ENCODE peak calls at places on chromosomes 1 and 21, in five cellular contexts. G, M, F, R and X are unnamed samples.

GRCh38 chr1:97925161-97925560 is 4.3 kb upstream of the DPYD start:
- DNase-seq in G (no peak), M (no peak), F (no peak), R (no peak), X (no peak)

GRCh38 chr1:201404722-201405483 is 5.8 kb upstream of the LAD1 start:
- DNase-seq in G (no peak), M (no peak), F (no peak), R (no peak), X (no peak)

GRCh38 chr1:63152572-63152971 is 169.8 kb upstream of the FOXD3 start:
- DNase-seq in G (no peak), M (no peak), F (no peak), R (no peak), X (no peak)

GRCh38 chr1:176577651-176578197 is 114.7 kb downstream of the PAPPA2 start:
- DNase-seq in G (no peak), M (no peak), F (no peak), R (no peak), X (no peak)

GRCh38 chr1:9717193-9718005 is 65.9 kb downstream of the PIK3CD start:
- DNase-seq in G (peak), M (peak), F (peak), R (no peak), X (peak)

GRCh38 chr1:8708259-8708658 is 109.2 kb downstream of the RERE start:
- DNase-seq in G (no peak), M (no peak), F (no peak), R (no peak), X (no peak)

GRCh38 chr1:11797525-11798216 is 8.1 kb downstream of the MTHFR start:
- DNase-seq in G (no peak), M (peak), F (no peak), R (no peak), X (no peak)

GRCh38 chr1:65079941-65080340 is 68.1 kb upstream of the AK4 start:
- DNase-seq in G (no peak), M (no peak), F (no peak), R (no peak), X (no peak)

GRCh38 chr1:151638074-151638775 is 26.4 kb downstream of the SNX27 start:
- DNase-seq in G (no peak), M (no peak), F (no peak), R (no peak), X (no peak)

GRCh38 chr1:5576111-5577065 is 415.8 kb downstream of the NPHP4 start:
- DNase-seq in G (peak), M (no peak), F (no peak), R (no peak), X (no peak)

GRCh38 chr1:21261551-21262281 is 28.5 kb downstream of the ECE1 start:
- DNase-seq in G (peak), M (peak), F (no peak), R (peak), X (no peak)

GRCh38 chr1:199173356-199173755 is 534.5 kb downstream of the PTPRC start:
- DNase-seq in G (no peak), M (no peak), F (no peak), R (no peak), X (no peak)

GRCh38 chr1:97581614-97582051 is 339.2 kb downstream of the DPYD start:
- DNase-seq in G (no peak), M (no peak), F (no peak), R (no peak), X (no peak)

GRCh38 chr1:183887826-183888819 is 83.2 kb downstream of the RGL1 start:
- DNase-seq in G (no peak), M (no peak), F (peak), R (no peak), X (no peak)

GRCh38 chr1:56284933-56285332 is 294.4 kb downstream of the PLPP3 start:
- DNase-seq in G (no peak), M (no peak), F (no peak), R (no peak), X (no peak)

GRCh38 chr1:228986093-228986904 is 251.0 kb downstream of the RHOU start:
- DNase-seq in G (peak), M (no peak), F (peak), R (no peak), X (no peak)

GRCh38 chr1:155080250-155081228 is 1.9 kb downstream of the EFNA3 start:
- DNase-seq in G (no peak), M (no peak), F (no peak), R (no peak), X (no peak)

GRCh38 chr1:207172321-207172720 is 68.3 kb downstream of the C4BPA start:
- DNase-seq in G (no peak), M (no peak), F (no peak), R (no peak), X (no peak)

GRCh38 chr1:210123383-210123782 is 109.2 kb upstream of the SERTAD4 start:
- DNase-seq in G (no peak), M (no peak), F (no peak), R (no peak), X (no peak)

GRCh38 chr1:20322825-20323612 is 32.3 kb downstream of the VWA5B1 start:
- DNase-seq in G (no peak), M (no peak), F (no peak), R (no peak), X (no peak)

GRCh38 chr1:159598196-159598595 is 10.6 kb downstream of the APCS start:
- DNase-seq in G (no peak), M (no peak), F (no peak), R (no peak), X (no peak)

GRCh38 chr1:57494679-57495078 is 70.8 kb upstream of the DAB1 start:
- DNase-seq in G (no peak), M (no peak), F (no peak), R (no peak), X (no peak)

GRCh38 chr1:172394167-172394751 is 26.2 kb upstream of the C1orf105 start:
- DNase-seq in G (peak), M (no peak), F (no peak), R (no peak), X (no peak)

GRCh38 chr1:196723325-196724185 is 51.1 kb upstream of the CFHR3 start:
- DNase-seq in G (peak), M (peak), F (peak), R (no peak), X (no peak)

GRCh38 chr1:115925511-115925910 is 50.8 kb upstream of the SLC22A15 start:
- DNase-seq in G (no peak), M (no peak), F (no peak), R (no peak), X (no peak)

GRCh38 chr1:4016351-4017130 is 116.5 kb upstream of the C1orf174 start:
- DNase-seq in G (no peak), M (no peak), F (no peak), R (no peak), X (peak)

GRCh38 chr1:77322061-77322900 is 40.5 kb downstream of the AK5 start:
- DNase-seq in G (no peak), M (no peak), F (no peak), R (no peak), X (no peak)

GRCh38 chr1:173669491-173669941 is at the start of gene ANKRD45:
- DNase-seq in G (no peak), M (peak), F (peak), R (no peak), X (no peak)

GRCh38 chr21:42496839-42497202 is 797 bp upstream of the RSPH1 start:
- DNase-seq in G (no peak), M (no peak), F (no peak), R (peak), X (no peak)

GRCh38 chr1:115067460-115067859 is 21.8 kb downstream of the TSPAN2 start:
- DNase-seq in G (no peak), M (no peak), F (peak), R (no peak), X (no peak)

GRCh38 chr1:90335566-90335965 is 340.7 kb downstream of the ZNF326 start:
- DNase-seq in G (no peak), M (no peak), F (no peak), R (no peak), X (no peak)

GRCh38 chr21:16072176-16072575 is 342.4 kb downstream of the USP25 start:
- DNase-seq in G (no peak), M (no peak), F (no peak), R (no peak), X (no peak)

GRCh38 chr1:153194331-153195050 is 8.7 kb upstream of the LELP1 start:
- DNase-seq in G (no peak), M (no peak), F (no peak), R (no peak), X (no peak)

GRCh38 chr21:33732038-33732437 is 89.7 kb downstream of the ITSN1 start:
- DNase-seq in G (no peak), M (peak), F (no peak), R (no peak), X (no peak)

GRCh38 chr1:54885863-54886723 is 902 bp downstream of the DHCR24 start:
- DNase-seq in G (peak), M (no peak), F (peak), R (no peak), X (no peak)

GRCh38 chr1:190373705-190374336 is 103.8 kb downstream of the BRINP3 start:
- DNase-seq in G (no peak), M (peak), F (no peak), R (no peak), X (no peak)

GRCh38 chr1:229183583-229183982 is 87.3 kb upstream of the RAB4A start:
- DNase-seq in G (no peak), M (no peak), F (no peak), R (no peak), X (no peak)

GRCh38 chr1:44806025-44806703 is 987 bp downstream of the DYNLT4 start:
- DNase-seq in G (no peak), M (no peak), F (no peak), R (peak), X (peak)

GRCh38 chr1:44808938-44809917 is 905 bp downstream of the BTBD19 start:
- DNase-seq in G (peak), M (peak), F (no peak), R (peak), X (peak)

GRCh38 chr1:44808063-44808937 is at the start of gene BTBD19:
- DNase-seq in G (peak), M (peak), F (no peak), R (peak), X (peak)

GRCh38 chr1:44806704-44807363 is at the start of gene DYNLT4:
- DNase-seq in G (no peak), M (no peak), F (no peak), R (peak), X (peak)

GRCh38 chr1:44807364-44808062 is 362 bp upstream of the DYNLT4 start:
- DNase-seq in G (peak), M (peak), F (peak), R (peak), X (peak)
- TF ChIP-seq POLR2A in G (no peak), M (peak), F (peak), R (peak), X (no peak)

GRCh38 chr1:94247146-94248094 is 10.0 kb upstream of the ARHGAP29 start:
- DNase-seq in G (peak), M (peak), F (peak), R (peak), X (peak)
- TF ChIP-seq POLR2A in G (no peak), M (no peak), F (peak), R (peak), X (peak)

GRCh38 chr1:15734296-15734695 is 1.8 kb upstream of the SLC25A34 start:
- DNase-seq in G (no peak), M (no peak), F (no peak), R (no peak), X (no peak)

GRCh38 chr1:15731735-15732685 is 4.0 kb upstream of the SLC25A34 start:
- DNase-seq in G (no peak), M (no peak), F (no peak), R (no peak), X (no peak)

GRCh38 chr1:15733726-15734226 is 2.3 kb upstream of the SLC25A34 start:
- DNase-seq in G (no peak), M (no peak), F (no peak), R (no peak), X (no peak)

GRCh38 chr1:15732686-15733081 is 3.4 kb upstream of the SLC25A34 start:
- DNase-seq in G (no peak), M (no peak), F (no peak), R (no peak), X (no peak)

GRCh38 chr1:15733218-15733725 is 2.8 kb upstream of the SLC25A34 start:
- DNase-seq in G (no peak), M (no peak), F (no peak), R (no peak), X (no peak)
- TF ChIP-seq POLR2A in G (no peak), M (no peak), F (no peak), R (no peak), X (no peak)

GRCh38 chr1:53736290-53736689 is 2.7 kb downstream of the GLIS1 start:
- DNase-seq in G (no peak), M (no peak), F (no peak), R (no peak), X (no peak)
- TF ChIP-seq POLR2A in G (no peak), M (no peak), F (no peak), R (no peak), X (no peak)

DNA sequence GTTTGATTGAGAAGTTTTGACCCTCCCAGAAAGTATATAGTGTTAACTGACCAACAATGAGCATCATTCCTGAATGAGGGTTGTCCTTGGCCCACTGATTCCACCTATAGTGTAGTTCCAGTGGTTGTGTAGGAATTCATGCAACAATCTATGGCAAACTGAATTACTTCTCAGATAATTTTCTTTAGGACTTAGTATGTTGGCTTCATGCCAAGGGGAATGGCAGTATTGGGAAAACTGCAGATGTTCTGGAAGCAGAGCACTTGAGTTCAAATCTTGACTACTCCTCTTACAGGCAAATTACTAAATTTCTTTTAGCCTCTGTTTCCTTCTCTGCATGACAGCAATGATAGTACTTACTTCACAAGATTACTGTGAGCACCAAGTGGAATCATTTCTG is 65.8 kb downstream of the LRIG2 start:
- DNase-seq in G (no peak), M (peak), F (no peak), R (no peak), X (no peak)
- TF ChIP-seq POLR2A in G (no peak), M (no peak), F (no peak), R (no peak), X (no peak)

DNA sequence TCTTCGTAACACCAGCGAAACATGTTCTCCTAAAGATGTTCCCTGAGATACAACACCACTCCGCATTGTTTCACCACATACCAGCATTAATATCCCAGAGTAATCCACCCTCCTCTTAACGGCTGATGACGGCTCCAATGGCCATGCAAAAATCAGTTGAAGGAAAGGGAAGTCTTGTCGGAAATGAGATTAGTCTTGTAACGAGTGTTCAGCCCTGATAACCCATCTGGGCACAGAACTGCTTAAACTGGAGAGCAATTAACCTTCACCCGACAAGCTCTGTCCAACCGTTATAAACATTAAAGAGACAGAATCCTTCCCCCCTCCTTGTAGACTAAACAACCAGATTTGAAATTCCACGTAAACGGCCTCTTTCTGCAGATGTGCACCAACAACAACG is 21.9 kb downstream of the ERG start:
- DNase-seq in G (no peak), M (peak), F (no peak), R (no peak), X (no peak)
- TF ChIP-seq POLR2A in G (no peak), M (no peak), F (no peak), R (no peak), X (no peak)

GRCh38 chr21:43693981-43694380 is 24.9 kb upstream of the PDXK start:
- DNase-seq in G (no peak), M (no peak), F (no peak), R (peak), X (no peak)
- TF ChIP-seq POLR2A in G (no peak), M (no peak), F (no peak), R (no peak), X (no peak)